ENCODE peak calls at places on chromosome 22, in seven cellular contexts. Y is NCI-H1105 treated with DMSO at 0.1 percent for 48 hours; C is left cardiac atrium; D is activated CD8-positive, alpha-beta memory T cell treated with anti-CD3 and anti-CD28 coated beads, Interleukin-2, amount 50 U/mL, for 48 hours; G is AG08396; R is endothelial cell; J is activated B cell treated with CpG ODN at 0.5 μM for 24 hours. M is an unnamed sample.

GRCh38 chr22:26889794-26890193 is 232.4 kb downstream of the MIAT start:
- DNase-seq in Y (no peak), C (no peak), D (no peak), G (no peak), R (no peak), J (no peak), M (no peak)

GRCh38 chr22:29626497-29627195 is 23.2 kb downstream of the NF2 start:
- DNase-seq in Y (no peak), C (no peak), D (no peak), G (peak; percentile 58), R (no peak), J (no peak), M (peak; percentile 68)

GRCh38 chr22:22767876-22768602 is 119.6 kb upstream of the IGLL5 start:
- DNase-seq in Y (no peak), C (no peak), D (no peak), G (no peak), R (no peak), J (no peak), M (no peak)

GRCh38 chr22:34950480-34950879 is 115.5 kb upstream of the ISX start:
- DNase-seq in Y (no peak), C (no peak), D (no peak), G (no peak), R (no peak), J (no peak), M (peak; percentile 31)

GRCh38 chr22:46047841-46048595 is 71.1 kb upstream of the WNT7B start:
- DNase-seq in Y (no peak), C (peak; percentile 45), D (peak; percentile 32), G (no peak), R (no peak), J (no peak), M (no peak)

GRCh38 chr22:44957267-44957905 is 52.4 kb downstream of the PHF21B start:
- DNase-seq in Y (no peak), C (no peak), D (no peak), G (no peak), R (no peak), J (no peak), M (peak; percentile 18)

GRCh38 chr22:31612891-31613285 is 49.1 kb downstream of the PISD start:
- DNase-seq in Y (no peak), C (no peak), D (no peak), G (no peak), R (no peak), J (no peak), M (no peak)

GRCh38 chr22:26805131-26805530 is 147.7 kb downstream of the MIAT start:
- DNase-seq in Y (no peak), C (no peak), D (no peak), G (no peak), R (no peak), J (no peak), M (peak; percentile 53)

GRCh38 chr22:36682835-36683234 is 20.7 kb downstream of the CACNG2 start:
- DNase-seq in Y (no peak), C (no peak), D (no peak), G (no peak), R (no peak), J (no peak), M (no peak)

GRCh38 chr22:17268501-17269223 is 49.4 kb upstream of the ADA2 start:
- DNase-seq in Y (no peak), C (no peak), D (no peak), G (no peak), R (no peak), J (no peak), M (no peak)

GRCh38 chr22:34161724-34162123 is 241.4 kb upstream of the LARGE1 start:
- DNase-seq in Y (no peak), C (no peak), D (no peak), G (no peak), R (no peak), J (no peak), M (no peak)

GRCh38 chr22:30863161-30863833 is 105.3 kb downstream of the MORC2 start:
- DNase-seq in Y (no peak), C (no peak), D (no peak), G (peak; percentile 47), R (no peak), J (peak; percentile 11), M (no peak)

M was measured in astrocyte of the hippocampus.